ENCODE peak calls at places on chromosome 14, in nine cellular contexts. One of them, this sample, is unnamed.

GRCh38 chr14:56194062-56194461 is 75.9 kb downstream of the PELI2 start:
- DNase-seq in sigmoid colon: no peak
- DNase-seq in stimulated activated CD4-positive, alpha-beta T cell treated with anti-CD3 and anti-CD28 coated beads, Interleukin-2, amount 100 ng/mL, for 4 hours: no peak
- DNase-seq in OCI-M1: no peak
- DNase-seq in astrocyte of the spinal cord: no peak
- DNase-seq in neuronal stem cell: no peak
- DNase-seq in pons: no peak
- DNase-seq in CD4-positive, alpha-beta T cell: no peak
- DNase-seq in psoas muscle: no peak
- DNase-seq in this sample: no peak

GRCh38 chr14:80300351-80300750 is 89.0 kb upstream of the DIO2 start:
- DNase-seq in neuronal stem cell: no peak
- DNase-seq in sigmoid colon: no peak
- DNase-seq in psoas muscle: no peak
- DNase-seq in OCI-M1: no peak
- DNase-seq in CD4-positive, alpha-beta T cell: no peak
- DNase-seq in stimulated activated CD4-positive, alpha-beta T cell treated with anti-CD3 and anti-CD28 coated beads, Interleukin-2, amount 100 ng/mL, for 4 hours: no peak
- DNase-seq in astrocyte of the spinal cord: no peak
- DNase-seq in pons: no peak
- DNase-seq in this sample: no peak

GRCh38 chr14:33796356-33796755 is 154.5 kb downstream of the EGLN3 start:
- DNase-seq in stimulated activated CD4-positive, alpha-beta T cell treated with anti-CD3 and anti-CD28 coated beads, Interleukin-2, amount 100 ng/mL, for 4 hours: no peak
- DNase-seq in OCI-M1: no peak
- DNase-seq in psoas muscle: no peak
- DNase-seq in CD4-positive, alpha-beta T cell: no peak
- DNase-seq in neuronal stem cell: no peak
- DNase-seq in pons: no peak
- DNase-seq in sigmoid colon: no peak
- DNase-seq in astrocyte of the spinal cord: peak
- DNase-seq in this sample: no peak

GRCh38 chr14:52188381-52188780 is 79.1 kb upstream of the PTGDR start:
- DNase-seq in OCI-M1: no peak
- DNase-seq in neuronal stem cell: no peak
- DNase-seq in psoas muscle: no peak
- DNase-seq in pons: no peak
- DNase-seq in astrocyte of the spinal cord: no peak
- DNase-seq in CD4-positive, alpha-beta T cell: no peak
- DNase-seq in stimulated activated CD4-positive, alpha-beta T cell treated with anti-CD3 and anti-CD28 coated beads, Interleukin-2, amount 100 ng/mL, for 4 hours: no peak
- DNase-seq in sigmoid colon: no peak
- DNase-seq in this sample: no peak

GRCh38 chr14:97109234-97109633 is 312.1 kb downstream of the VRK1 start:
- DNase-seq in CD4-positive, alpha-beta T cell: no peak
- DNase-seq in neuronal stem cell: no peak
- DNase-seq in astrocyte of the spinal cord: no peak
- DNase-seq in sigmoid colon: no peak
- DNase-seq in OCI-M1: no peak
- DNase-seq in stimulated activated CD4-positive, alpha-beta T cell treated with anti-CD3 and anti-CD28 coated beads, Interleukin-2, amount 100 ng/mL, for 4 hours: no peak
- DNase-seq in psoas muscle: no peak
- DNase-seq in pons: no peak
- DNase-seq in this sample: no peak

GRCh38 chr14:74934476-74935339 is 11.6 kb upstream of the RPS6KL1 start:
- DNase-seq in stimulated activated CD4-positive, alpha-beta T cell treated with anti-CD3 and anti-CD28 coated beads, Interleukin-2, amount 100 ng/mL, for 4 hours: no peak
- DNase-seq in sigmoid colon: no peak
- DNase-seq in CD4-positive, alpha-beta T cell: no peak
- DNase-seq in OCI-M1: no peak
- DNase-seq in psoas muscle: no peak
- DNase-seq in pons: no peak
- DNase-seq in astrocyte of the spinal cord: no peak
- DNase-seq in neuronal stem cell: no peak
- DNase-seq in this sample: no peak

GRCh38 chr14:55589171-55589570 is 9.2 kb downstream of the KTN1 start:
- DNase-seq in neuronal stem cell: no peak
- DNase-seq in pons: no peak
- DNase-seq in astrocyte of the spinal cord: no peak
- DNase-seq in sigmoid colon: no peak
- DNase-seq in stimulated activated CD4-positive, alpha-beta T cell treated with anti-CD3 and anti-CD28 coated beads, Interleukin-2, amount 100 ng/mL, for 4 hours: no peak
- DNase-seq in CD4-positive, alpha-beta T cell: no peak
- DNase-seq in OCI-M1: no peak
- DNase-seq in psoas muscle: no peak
- DNase-seq in this sample: no peak

GRCh38 chr14:76687611-76688372 is 73.5 kb upstream of the VASH1 start:
- DNase-seq in pons: no peak
- DNase-seq in OCI-M1: no peak
- DNase-seq in CD4-positive, alpha-beta T cell: no peak
- DNase-seq in neuronal stem cell: no peak
- DNase-seq in sigmoid colon: no peak
- DNase-seq in astrocyte of the spinal cord: peak
- DNase-seq in stimulated activated CD4-positive, alpha-beta T cell treated with anti-CD3 and anti-CD28 coated beads, Interleukin-2, amount 100 ng/mL, for 4 hours: no peak
- DNase-seq in psoas muscle: no peak
- DNase-seq in this sample: no peak

GRCh38 chr14:65478596-65478995 is 66.1 kb downstream of the FUT8 start:
- DNase-seq in pons: no peak
- DNase-seq in astrocyte of the spinal cord: peak
- DNase-seq in psoas muscle: no peak
- DNase-seq in stimulated activated CD4-positive, alpha-beta T cell treated with anti-CD3 and anti-CD28 coated beads, Interleukin-2, amount 100 ng/mL, for 4 hours: no peak
- DNase-seq in neuronal stem cell: no peak
- DNase-seq in sigmoid colon: no peak
- DNase-seq in OCI-M1: peak
- DNase-seq in CD4-positive, alpha-beta T cell: no peak
- DNase-seq in this sample: no peak

GRCh38 chr14:104087505-104087904 is 2.0 kb downstream of the ASPG start:
- DNase-seq in neuronal stem cell: no peak
- DNase-seq in psoas muscle: no peak
- DNase-seq in pons: no peak
- DNase-seq in astrocyte of the spinal cord: no peak
- DNase-seq in OCI-M1: no peak
- DNase-seq in stimulated activated CD4-positive, alpha-beta T cell treated with anti-CD3 and anti-CD28 coated beads, Interleukin-2, amount 100 ng/mL, for 4 hours: no peak
- DNase-seq in CD4-positive, alpha-beta T cell: no peak
- DNase-seq in sigmoid colon: no peak
- DNase-seq in this sample: no peak

GRCh38 chr14:35819591-35820540 is 6.3 kb upstream of the BRMS1L start:
- DNase-seq in astrocyte of the spinal cord: no peak
- DNase-seq in neuronal stem cell: no peak
- DNase-seq in sigmoid colon: no peak
- DNase-seq in stimulated activated CD4-positive, alpha-beta T cell treated with anti-CD3 and anti-CD28 coated beads, Interleukin-2, amount 100 ng/mL, for 4 hours: no peak
- DNase-seq in OCI-M1: no peak
- DNase-seq in pons: no peak
- DNase-seq in psoas muscle: no peak
- DNase-seq in CD4-positive, alpha-beta T cell: no peak
- DNase-seq in this sample: no peak

GRCh38 chr14:95514131-95515079 is 2.0 kb downstream of the SYNE3 start:
- DNase-seq in neuronal stem cell: no peak
- DNase-seq in OCI-M1: no peak
- DNase-seq in sigmoid colon: no peak
- DNase-seq in stimulated activated CD4-positive, alpha-beta T cell treated with anti-CD3 and anti-CD28 coated beads, Interleukin-2, amount 100 ng/mL, for 4 hours: no peak
- DNase-seq in pons: no peak
- DNase-seq in astrocyte of the spinal cord: no peak
- DNase-seq in psoas muscle: no peak
- DNase-seq in CD4-positive, alpha-beta T cell: no peak
- DNase-seq in this sample: no peak

GRCh38 chr14:59543873-59544272 is 32.7 kb downstream of the CCDC175 start:
- DNase-seq in CD4-positive, alpha-beta T cell: no peak
- DNase-seq in OCI-M1: no peak
- DNase-seq in astrocyte of the spinal cord: no peak
- DNase-seq in neuronal stem cell: no peak
- DNase-seq in pons: no peak
- DNase-seq in sigmoid colon: no peak
- DNase-seq in psoas muscle: no peak
- DNase-seq in stimulated activated CD4-positive, alpha-beta T cell treated with anti-CD3 and anti-CD28 coated beads, Interleukin-2, amount 100 ng/mL, for 4 hours: no peak
- DNase-seq in this sample: no peak

GRCh38 chr14:31263485-31264133 is 56.0 kb upstream of the HECTD1 start:
- DNase-seq in neuronal stem cell: no peak
- DNase-seq in stimulated activated CD4-positive, alpha-beta T cell treated with anti-CD3 and anti-CD28 coated beads, Interleukin-2, amount 100 ng/mL, for 4 hours: no peak
- DNase-seq in psoas muscle: no peak
- DNase-seq in CD4-positive, alpha-beta T cell: no peak
- DNase-seq in sigmoid colon: peak
- DNase-seq in astrocyte of the spinal cord: peak
- DNase-seq in pons: peak
- DNase-seq in OCI-M1: no peak
- DNase-seq in this sample: no peak